ENCODE peak calls at places on chromosomes 3 and 15, in five cellular contexts. V is activated gamma-delta T cell treated with Interleukin-2 at 50 U/mL for 16 hours, Z is HuH-7.5, C is PC-3, H is CMK. P is an unnamed sample.
A peak's percentile ranks its signal among the peaks of the same experiment; 100 is the strongest.

GRCh38 chr15:74221399-74222230 is 14.5 kb upstream of the CCDC33 start:
- DNase-seq in V (no peak), Z (no peak), C (no peak), H (no peak), P (no peak)

GRCh38 chr15:49887604-49888340 is 231.3 kb downstream of the ATP8B4 start:
- DNase-seq in V (no peak), Z (no peak), C (no peak), H (no peak), P (no peak)

GRCh38 chr15:58491151-58491473 is 59.3 kb downstream of the LIPC start:
- DNase-seq in V (no peak), Z (no peak), C (no peak), H (no peak), P (no peak)

GRCh38 chr3:127446756-127447155 is 143.8 kb downstream of the TPRA1 start:
- DNase-seq in V (no peak), Z (no peak), C (no peak), H (no peak), P (no peak)

GRCh38 chr15:94119215-94119815 is 112.0 kb upstream of the MCTP2 start:
- DNase-seq in V (no peak), Z (no peak), C (no peak), H (no peak), P (no peak)

GRCh38 chr3:126135056-126135397 is 45.4 kb downstream of the ALDH1L1 start:
- DNase-seq in V (no peak), Z (no peak), C (no peak), H (no peak), P (no peak)

GRCh38 chr3:46109635-46110005 is 82.3 kb upstream of the XCR1 start:
- DNase-seq in V (no peak), Z (no peak), C (peak; percentile 9), H (no peak), P (no peak)

GRCh38 chr3:14301558-14301957 is 100.8 kb upstream of the SLC6A6 start:
- DNase-seq in V (no peak), Z (peak; percentile 74), C (no peak), H (no peak), P (no peak)

GRCh38 chr15:40045572-40046217 is 6.7 kb upstream of the SRP14 start:
- DNase-seq in V (no peak), Z (no peak), C (no peak), H (no peak), P (no peak)

GRCh38 chr15:63722144-63722543 is 111.6 kb downstream of the HERC1 start:
- DNase-seq in V (no peak), Z (no peak), C (peak; percentile 67), H (no peak), P (no peak)

GRCh38 chr15:40192942-40193341 is 32.1 kb downstream of the BUB1B start:
- DNase-seq in V (no peak), Z (no peak), C (no peak), H (no peak), P (no peak)

GRCh38 chr15:79572691-79573340 is 140.7 kb downstream of the MINAR1 start:
- DNase-seq in V (no peak), Z (no peak), C (no peak), H (no peak), P (no peak)

GRCh38 chr15:63059573-63060216 is 17.1 kb downstream of the TPM1 start:
- DNase-seq in V (no peak), Z (no peak), C (no peak), H (no peak), P (no peak)

GRCh38 chr15:35618260-35619188 is 72.6 kb upstream of the DPH6 start:
- DNase-seq in V (no peak), Z (no peak), C (no peak), H (no peak), P (no peak)

GRCh38 chr3:159189994-159190669 is 388.3 kb downstream of the MFSD1 start:
- DNase-seq in V (no peak), Z (no peak), C (peak; percentile 48), H (no peak), P (no peak)

GRCh38 chr15:25611603-25612002 is 172.8 kb upstream of the UBE3A start:
- DNase-seq in V (no peak), Z (no peak), C (peak; percentile 32), H (no peak), P (no peak)

GRCh38 chr3:28150465-28151206 is 90.8 kb upstream of the CMC1 start:
- DNase-seq in V (no peak), Z (no peak), C (no peak), H (no peak), P (no peak)

GRCh38 chr3:41259449-41260062 is 60.3 kb downstream of the CTNNB1 start:
- DNase-seq in V (no peak), Z (no peak), C (peak; percentile 87), H (no peak), P (no peak)

GRCh38 chr3:107987036-107987557 is 103.7 kb downstream of the CD47 start:
- DNase-seq in V (no peak), Z (peak; percentile 32), C (peak; percentile 98), H (no peak), P (no peak)

GRCh38 chr15:82919231-82919886 is 33.2 kb downstream of the HOMER2 start:
- DNase-seq in V (no peak), Z (no peak), C (peak; percentile 53), H (no peak), P (no peak)

GRCh38 chr3:10753964-10754363 is 62.1 kb upstream of the SLC6A11 start:
- DNase-seq in V (peak; percentile 28), Z (peak; percentile 72), C (peak; percentile 69), H (no peak), P (peak; percentile 16)

GRCh38 chr15:42921049-42921731 is 612 bp upstream of the TTBK2 start:
- DNase-seq in V (peak; percentile 35), Z (no peak), C (no peak), H (no peak), P (peak; percentile 36)

GRCh38 chr15:38414351-38414750 is 39.6 kb upstream of the FAM98B start:
- DNase-seq in V (no peak), Z (peak; percentile 22), C (peak; percentile 76), H (no peak), P (no peak)

GRCh38 chr3:69385723-69386483 is at the start of gene FRMD4B:
- DNase-seq in V (peak; percentile 11), Z (no peak), C (peak; percentile 8), H (no peak), P (peak; percentile 10)

GRCh38 chr15:50044904-50045303 is 74.1 kb downstream of the ATP8B4 start:
- DNase-seq in V (no peak), Z (no peak), C (no peak), H (no peak), P (no peak)

GRCh38 chr15:52139599-52140462 is 27.3 kb upstream of the BCL2L10 start:
- DNase-seq in V (peak; percentile 60), Z (peak; percentile 68), C (peak; percentile 79), H (no peak), P (peak; percentile 65)

GRCh38 chr3:17639765-17640164 is 102.7 kb downstream of the TBC1D5 start:
- DNase-seq in V (no peak), Z (peak; percentile 15), C (peak; percentile 80), H (no peak), P (no peak)

GRCh38 chr15:26516102-26516980 is 256.5 kb downstream of the GABRB3 start:
- DNase-seq in V (no peak), Z (no peak), C (no peak), H (no peak), P (no peak)

GRCh38 chr3:123412076-123412475 is 36.8 kb downstream of the ADCY5 start:
- DNase-seq in V (no peak), Z (no peak), C (no peak), H (no peak), P (no peak)

P was measured in CD4-positive, CD25-positive, alpha-beta regulatory T cell.